ENCODE peak calls at places on chromosome 5, in six cellular contexts. K is H9, R is mesendoderm, M is mesenchymal stem cell, F is neuronal stem cell, X is H1. S is an unnamed sample.

GRCh38 chr5:157232706-157233105 is 33.2 kb upstream of the CYFIP2 start:
- DNase-seq in K (no peak), R (no peak), M (no peak), F (no peak), X (no peak), S (no peak)

GRCh38 chr5:139660105-139660915 is 12.2 kb downstream of the CXXC5 start:
- DNase-seq in K (no peak), R (no peak), M (peak; percentile 42), F (no peak), X (no peak), S (no peak)

GRCh38 chr5:56829137-56829536 is 13.8 kb downstream of the MAP3K1 start:
- DNase-seq in K (no peak), R (no peak), M (peak; percentile 64), F (no peak), X (no peak), S (peak; percentile 52)

GRCh38 chr5:82404382-82404945 is 126.3 kb upstream of the RPS23 start:
- DNase-seq in K (no peak), R (no peak), M (no peak), F (no peak), X (no peak), S (no peak)

GRCh38 chr5:80408976-80409926 is 1.4 kb downstream of the ZFYVE16 start:
- DNase-seq in K (no peak), R (no peak), M (peak; percentile 43), F (no peak), X (no peak), S (peak; percentile 19)

GRCh38 chr5:148482697-148483462 is 99.1 kb downstream of the FBXO38 start:
- DNase-seq in K (peak; percentile 89), R (peak; percentile 86), M (peak; percentile 36), F (peak; percentile 47), X (peak; percentile 49), S (peak; percentile 34)

GRCh38 chr5:2269656-2270055 is 386.9 kb upstream of the IRX4 start:
- DNase-seq in K (no peak), R (no peak), M (no peak), F (no peak), X (no peak), S (no peak)

GRCh38 chr5:123452401-123452800 is 29.2 kb upstream of the CEP120 start:
- DNase-seq in K (no peak), R (no peak), M (no peak), F (no peak), X (no peak), S (no peak)

GRCh38 chr5:142186821-142187594 is 78.4 kb downstream of the NDFIP1 start:
- DNase-seq in K (no peak), R (peak; percentile 60), M (peak; percentile 18), F (no peak), X (no peak), S (no peak)

GRCh38 chr5:138371454-138371853 is 19.0 kb downstream of the KDM3B start:
- DNase-seq in K (no peak), R (peak; percentile 20), M (no peak), F (no peak), X (no peak), S (no peak)

GRCh38 chr5:343461-344401 is 22.2 kb downstream of the AHRR start:
- DNase-seq in K (no peak), R (peak; percentile 51), M (peak; percentile 82), F (no peak), X (no peak), S (peak; percentile 73)

GRCh38 chr5:117623042-117623815 is 1048.6 kb upstream of the SEMA6A start:
- DNase-seq in K (no peak), R (peak; percentile 1), M (peak; percentile 17), F (no peak), X (no peak), S (peak; percentile 10)

GRCh38 chr5:140833993-140834392 is at the start of gene PCDHA7:
- DNase-seq in K (no peak), R (no peak), M (no peak), F (no peak), X (no peak), S (peak; percentile 2)

GRCh38 chr5:81165493-81166119 is 67.5 kb upstream of the CKMT2 start:
- DNase-seq in K (peak; percentile 78), R (peak; percentile 91), M (peak; percentile 65), F (peak; percentile 43), X (peak; percentile 38), S (peak; percentile 67)

GRCh38 chr5:84961193-84961592 is 576.5 kb upstream of the EDIL3 start:
- DNase-seq in K (no peak), R (no peak), M (no peak), F (no peak), X (no peak), S (no peak)

GRCh38 chr5:135243194-135244191 is 155.5 kb downstream of the MACROH2A1 start:
- DNase-seq in K (peak; percentile 8), R (no peak), M (peak; percentile 60), F (no peak), X (no peak), S (no peak)

GRCh38 chr5:142621227-142621626 is 64.7 kb downstream of the FGF1 start:
- DNase-seq in K (no peak), R (peak; percentile 73), M (peak; percentile 43), F (no peak), X (no peak), S (peak; percentile 87)

GRCh38 chr5:138148811-138149210 is 9.6 kb upstream of the NME5 start:
- DNase-seq in K (no peak), R (no peak), M (peak; percentile 44), F (no peak), X (no peak), S (peak; percentile 65)

GRCh38 chr5:181223729-181224389 is 778 bp downstream of the TRIM41 start:
- DNase-seq in K (peak; percentile 89), R (peak; percentile 93), M (peak; percentile 76), F (peak; percentile 82), X (no peak), S (peak; percentile 40)

GRCh38 chr5:40962207-40962955 is 53.1 kb downstream of the C7 start:
- DNase-seq in K (no peak), R (no peak), M (no peak), F (no peak), X (no peak), S (no peak)

GRCh38 chr5:134027203-134027582 is 22.4 kb upstream of the VDAC1 start:
- DNase-seq in K (no peak), R (no peak), M (no peak), F (no peak), X (no peak), S (no peak)

GRCh38 chr5:74034738-74035137 is 408.7 kb downstream of the ARHGEF28 start:
- DNase-seq in K (no peak), R (no peak), M (peak; percentile 50), F (no peak), X (no peak), S (peak; percentile 88)

GRCh38 chr5:112303685-112304084 is 115.4 kb downstream of the EPB41L4A start:
- DNase-seq in K (no peak), R (no peak), M (no peak), F (no peak), X (no peak), S (no peak)
- H2BK15ac ChIP-seq in K (no peak overlapping the region), R (no peak overlapping the region), M (no peak overlapping the region), F (no peak overlapping the region), X (no peak overlapping the region), S (no peak overlapping the region)

GRCh38 chr5:55750499-55750898 is 12.6 kb downstream of the DDX4 start:
- DNase-seq in K (no peak), R (no peak), M (no peak), F (no peak), X (no peak), S (no peak)

GRCh38 chr5:55747778-55748318 is 10.0 kb downstream of the DDX4 start:
- DNase-seq in K (no peak), R (no peak), M (no peak), F (no peak), X (no peak), S (no peak)

GRCh38 chr5:55750063-55750462 is 12.2 kb downstream of the DDX4 start:
- DNase-seq in K (no peak), R (no peak), M (no peak), F (no peak), X (no peak), S (no peak)

GRCh38 chr5:55749387-55749786 is 11.5 kb downstream of the DDX4 start:
- DNase-seq in K (no peak), R (no peak), M (no peak), F (no peak), X (no peak), S (no peak)
- H2BK15ac ChIP-seq in K (no peak overlapping the region), R (no peak overlapping the region), M (no peak overlapping the region), F (no peak overlapping the region), X (no peak overlapping the region), S (no peak overlapping the region)

DNA sequence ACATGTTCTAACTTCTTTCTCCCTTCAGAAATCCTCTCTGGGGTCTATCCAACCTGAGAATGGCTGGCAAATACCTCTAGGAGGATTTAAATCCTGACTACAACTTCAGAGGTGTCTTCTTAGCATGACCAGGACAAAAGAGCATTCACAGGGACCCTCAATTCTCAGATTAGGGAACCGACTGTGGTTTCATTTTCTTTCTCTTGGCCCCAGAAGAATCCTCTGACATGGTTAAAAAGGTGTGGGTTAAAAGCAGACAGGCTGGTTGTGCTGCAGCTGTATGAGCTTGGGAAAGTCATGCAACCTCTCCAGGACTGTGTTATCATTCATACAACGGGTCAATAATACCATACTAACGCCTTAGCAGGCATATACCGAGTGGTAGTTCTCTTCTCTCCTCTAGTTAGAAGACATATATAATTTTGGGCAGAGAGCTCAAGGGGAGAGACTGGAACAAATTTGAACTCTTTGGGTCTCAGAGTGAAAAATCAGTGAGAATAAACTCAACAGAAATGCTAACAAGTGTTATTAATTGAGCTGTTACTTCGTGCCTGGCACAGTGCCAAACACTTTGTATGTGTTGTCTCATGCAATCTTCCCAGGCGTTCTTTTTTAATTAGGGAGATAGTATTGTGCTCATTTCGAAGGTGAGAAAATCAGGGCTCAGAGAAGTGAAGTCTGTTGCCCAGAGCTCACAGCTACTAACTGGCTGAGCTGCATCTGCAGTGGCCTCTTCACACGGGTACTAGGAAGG is 35.2 kb downstream of the INSYN2B start:
- DNase-seq in K (no peak), R (peak; percentile 28), M (no peak), F (no peak), X (no peak), S (peak; percentile 21)
- H2BK15ac ChIP-seq in K (no peak overlapping the region), R (no peak overlapping the region), M (no peak overlapping the region), F (no peak overlapping the region), X (no peak overlapping the region), S (peak overlapping the region; percentile 22)

GRCh38 chr5:9551567-9551966 is 5.7 kb upstream of the SEMA5A start:
- DNase-seq in K (no peak), R (no peak), M (no peak), F (no peak), X (no peak), S (no peak)

GRCh38 chr5:9553561-9553960 is 7.7 kb upstream of the SEMA5A start:
- DNase-seq in K (no peak), R (no peak), M (no peak), F (no peak), X (no peak), S (no peak)

GRCh38 chr5:9555961-9556360 is 10.1 kb upstream of the SEMA5A start:
- DNase-seq in K (no peak), R (no peak), M (no peak), F (no peak), X (no peak), S (no peak)

GRCh38 chr5:9557696-9558095 is 11.8 kb upstream of the SEMA5A start:
- DNase-seq in K (no peak), R (no peak), M (peak; percentile 29), F (no peak), X (no peak), S (peak; percentile 82)

DNA sequence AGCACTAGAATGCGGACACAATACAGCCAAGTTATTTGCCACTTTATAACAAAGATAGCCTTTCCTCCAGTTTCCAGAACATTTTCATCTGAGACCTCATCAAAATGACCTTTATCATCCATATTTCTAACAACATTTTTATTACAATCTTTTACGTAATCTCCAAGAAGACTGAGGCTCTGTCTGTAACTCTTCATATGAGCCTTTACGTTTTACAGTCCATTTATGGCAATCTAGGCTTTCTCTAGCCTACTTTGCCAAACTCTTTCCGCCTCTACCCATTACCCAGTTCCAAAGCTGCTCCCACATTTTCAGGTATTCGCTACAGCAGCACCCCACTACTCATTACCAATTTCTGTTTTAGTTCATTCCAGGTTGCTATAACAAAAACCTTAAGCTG is 8.2 kb upstream of the SEMA5A start:
- DNase-seq in K (no peak), R (no peak), M (no peak), F (no peak), X (no peak), S (no peak)
- H2BK15ac ChIP-seq in K (no peak overlapping the region), R (no peak overlapping the region), M (no peak overlapping the region), F (no peak overlapping the region), X (no peak overlapping the region), S (no peak overlapping the region)

S was measured in IMR-90.